ENCODE peak calls at places on chromosomes 4 and X, in four cellular contexts. One of them, this sample, is unnamed.

GRCh38 chr4:178553201-178553600 is 1111.0 kb upstream of the AGA start:
- DNase-seq in fibroblast of mammary gland: no peak
- DNase-seq in psoas muscle: no peak
- DNase-seq in posterior cingulate gyrus: no peak
- DNase-seq in this sample: no peak

GRCh38 chr4:10098770-10099139 is 17.8 kb downstream of the WDR1 start:
- DNase-seq in fibroblast of mammary gland: peak
- DNase-seq in posterior cingulate gyrus: no peak
- DNase-seq in psoas muscle: no peak
- DNase-seq in this sample: no peak

GRCh38 chrX:30593435-30594200 is 16.1 kb upstream of the TASL start:
- DNase-seq in posterior cingulate gyrus: no peak
- DNase-seq in psoas muscle: no peak
- DNase-seq in fibroblast of mammary gland: no peak
- DNase-seq in this sample: no peak

GRCh38 chr4:166257891-166258290 is 384.9 kb downstream of the TLL1 start:
- DNase-seq in posterior cingulate gyrus: no peak
- DNase-seq in psoas muscle: no peak
- DNase-seq in fibroblast of mammary gland: no peak
- DNase-seq in this sample: no peak

GRCh38 chr4:154507170-154507569 is 15.6 kb upstream of the DCHS2 start:
- DNase-seq in fibroblast of mammary gland: no peak
- DNase-seq in psoas muscle: no peak
- DNase-seq in posterior cingulate gyrus: no peak
- DNase-seq in this sample: no peak

GRCh38 chr4:121786221-121786620 is 14.9 kb upstream of the EXOSC9 start:
- DNase-seq in psoas muscle: no peak
- DNase-seq in fibroblast of mammary gland: no peak
- DNase-seq in posterior cingulate gyrus: no peak
- DNase-seq in this sample: no peak

GRCh38 chr4:10173754-10174749 is 57.5 kb upstream of the WDR1 start:
- DNase-seq in psoas muscle: peak
- DNase-seq in fibroblast of mammary gland: no peak
- DNase-seq in posterior cingulate gyrus: no peak
- DNase-seq in this sample: no peak

GRCh38 chrX:153530411-153531145 is 13.1 kb downstream of the ATP2B3 start:
- DNase-seq in fibroblast of mammary gland: no peak
- DNase-seq in posterior cingulate gyrus: no peak
- DNase-seq in psoas muscle: no peak
- DNase-seq in this sample: no peak

GRCh38 chr4:168978001-168978700 is 31.9 kb downstream of the CBR4 start:
- DNase-seq in psoas muscle: no peak
- DNase-seq in fibroblast of mammary gland: peak
- DNase-seq in posterior cingulate gyrus: no peak
- DNase-seq in this sample: no peak

GRCh38 chrX:40108959-40109287 is 11.2 kb upstream of the BCOR start:
- DNase-seq in psoas muscle: peak
- DNase-seq in fibroblast of mammary gland: peak
- DNase-seq in posterior cingulate gyrus: peak
- DNase-seq in this sample: peak